ENCODE peak calls at places on chromosomes 4 and X, in six cellular contexts. F, B, M, T, V and G are unnamed samples.

GRCh38 chrX:123833387-123833786 is 26.5 kb upstream of the XIAP start:
- DNase-seq in F (peak; percentile 60), B (peak; percentile 39), M (peak; percentile 77), T (peak; percentile 66), V (peak; percentile 33), G (peak; percentile 50)

GRCh38 chr4:144754562-144755410 is 108.8 kb downstream of the HHIP start:
- DNase-seq in F (no peak), B (peak; percentile 49), M (no peak), T (no peak), V (no peak), G (peak; percentile 19)

GRCh38 chr4:150318971-150319370 is 240.7 kb downstream of the DCLK2 start:
- DNase-seq in F (no peak), B (no peak), M (peak; percentile 84), T (no peak), V (no peak), G (no peak)

GRCh38 chrX:119417842-119418241 is 18.7 kb downstream of the SLC25A43 start:
- DNase-seq in F (peak; percentile 21), B (no peak), M (peak; percentile 25), T (no peak), V (no peak), G (no peak)

GRCh38 chr4:154120690-154121089 is 331.8 kb upstream of the SFRP2 start:
- DNase-seq in F (no peak), B (no peak), M (no peak), T (no peak), V (no peak), G (no peak)

GRCh38 chr4:124199755-124200154 is 512.8 kb downstream of the ANKRD50 start:
- DNase-seq in F (no peak), B (peak; percentile 66), M (no peak), T (no peak), V (no peak), G (no peak)

GRCh38 chr4:101599620-101600019 is 190.9 kb upstream of the BANK1 start:
- DNase-seq in F (no peak), B (peak; percentile 56), M (no peak), T (no peak), V (no peak), G (no peak)

GRCh38 chrX:136577562-136577961 is 45.5 kb downstream of the VGLL1 start:
- DNase-seq in F (peak; percentile 1), B (peak; percentile 32), M (peak; percentile 53), T (peak; percentile 60), V (no peak), G (peak; percentile 24)

DNA sequence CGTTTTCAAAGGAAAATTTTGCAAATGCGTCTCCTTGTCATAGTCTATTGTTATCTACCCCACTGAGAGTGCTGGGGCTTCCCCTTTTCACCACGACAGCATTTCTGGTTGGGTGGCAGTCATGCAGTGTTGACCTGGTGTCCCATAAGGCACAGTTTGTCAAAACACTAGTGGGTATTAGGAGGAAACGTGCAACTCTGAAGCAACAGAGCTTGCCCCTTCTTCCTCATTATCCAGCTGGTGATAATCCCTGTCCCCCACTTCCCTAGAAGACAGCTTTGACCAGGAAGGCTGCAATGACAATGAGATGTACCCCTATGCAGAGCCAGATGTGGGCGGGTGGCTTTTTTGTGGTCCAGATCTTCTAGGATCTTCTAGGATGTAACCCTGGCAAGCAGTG is 1.8 kb downstream of the TBC1D1 start:
- DNase-seq in F (no peak), B (no peak), M (no peak), T (no peak), V (peak; percentile 61), G (no peak)
- TF ChIP-seq CEBPB in F (no peak), B (no peak), M (no peak), T (no peak), V (no peak), G (no peak)

GRCh38 chrX:7314425-7314824 is 166.5 kb upstream of the PUDP start:
- DNase-seq in F (no peak), B (no peak), M (no peak), T (no peak), V (no peak), G (no peak)

GRCh38 chrX:7318246-7318645 is 170.3 kb upstream of the PUDP start:
- DNase-seq in F (no peak), B (peak; percentile 24), M (no peak), T (no peak), V (no peak), G (no peak)

GRCh38 chrX:7316887-7317286 is 168.9 kb upstream of the PUDP start:
- DNase-seq in F (no peak), B (peak; percentile 57), M (no peak), T (no peak), V (no peak), G (no peak)

GRCh38 chrX:7316280-7316679 is 168.3 kb upstream of the PUDP start:
- DNase-seq in F (no peak), B (no peak), M (no peak), T (no peak), V (no peak), G (no peak)

DNA sequence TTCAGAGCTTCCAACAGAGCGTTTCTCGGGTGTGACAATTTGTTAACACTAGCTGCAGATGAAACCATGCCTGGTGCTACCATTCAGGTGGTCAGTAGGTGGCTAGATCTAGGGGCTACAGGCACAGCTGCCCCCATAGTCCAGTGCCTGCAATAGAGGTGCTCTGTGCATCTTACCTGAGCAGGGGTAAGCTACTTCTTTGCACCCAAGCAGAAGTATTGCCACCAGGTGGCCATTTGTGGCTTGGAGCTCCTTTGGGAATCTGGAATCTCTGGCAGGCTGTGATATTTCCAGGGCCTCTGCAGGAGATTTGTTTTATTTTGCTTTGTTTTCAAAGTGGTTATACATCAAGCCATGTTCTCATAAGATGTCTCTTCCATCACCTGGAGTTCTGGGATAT is 170.7 kb upstream of the PUDP start:
- DNase-seq in F (no peak), B (no peak), M (no peak), T (no peak), V (no peak), G (no peak)
- H3K27ac ChIP-seq in F (no peak overlapping the region), B (peak overlapping the region; percentile 9), M (no peak overlapping the region), T (no peak overlapping the region), V (no peak overlapping the region), G (no peak overlapping the region)

DNA sequence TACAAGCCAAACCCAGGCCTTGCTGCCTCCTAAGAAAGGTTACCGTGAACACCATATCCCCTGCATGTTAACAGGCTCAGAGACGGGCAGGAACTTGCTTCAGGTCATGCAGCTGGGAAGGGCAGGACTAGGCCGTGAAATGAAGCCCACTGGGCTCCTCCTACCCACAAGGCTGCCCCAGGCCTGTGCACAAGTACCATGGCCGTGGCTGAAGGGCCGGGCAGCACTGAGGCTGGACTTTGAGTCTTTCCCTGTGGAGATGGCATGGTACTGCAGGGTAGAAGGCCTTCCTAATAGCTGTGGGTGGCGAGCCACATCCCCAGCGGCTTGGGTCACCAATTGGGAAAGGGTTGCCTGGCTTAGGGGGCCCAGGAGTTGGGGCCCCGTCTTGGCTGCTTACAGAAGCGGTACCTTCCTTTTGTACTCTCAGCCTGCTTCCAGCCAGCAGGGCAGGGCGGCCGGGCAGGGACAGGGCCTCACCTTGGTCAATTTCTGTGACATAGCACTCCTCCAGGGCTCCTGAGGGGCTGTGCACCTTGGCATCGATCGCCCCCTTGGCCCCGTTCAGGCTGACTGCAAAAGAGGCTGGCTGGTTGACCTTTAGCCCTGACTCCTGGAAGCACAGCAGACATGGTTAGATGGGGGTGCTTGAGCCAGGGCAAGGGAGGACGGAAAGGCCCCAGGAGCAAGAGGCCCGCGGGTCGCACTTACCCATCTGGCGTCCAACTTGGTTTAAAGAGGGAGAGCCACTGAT is 23.8 kb downstream of the FLNA start:
- DNase-seq in F (no peak), B (no peak), M (no peak), T (no peak), V (no peak), G (no peak)
- H3K9ac ChIP-seq in F (no peak overlapping the region), B (no peak overlapping the region), M (no peak overlapping the region), T (no peak overlapping the region), V (no peak overlapping the region), G (no peak overlapping the region)

GRCh38 chrX:11100281-11101035 is 10.7 kb upstream of the HCCS start:
- DNase-seq in F (peak; percentile 76), B (peak; percentile 80), M (peak; percentile 37), T (no peak), V (no peak), G (no peak)
- TF ChIP-seq CEBPB in F (no peak), B (no peak), M (no peak), T (no peak), V (no peak), G (no peak)

DNA sequence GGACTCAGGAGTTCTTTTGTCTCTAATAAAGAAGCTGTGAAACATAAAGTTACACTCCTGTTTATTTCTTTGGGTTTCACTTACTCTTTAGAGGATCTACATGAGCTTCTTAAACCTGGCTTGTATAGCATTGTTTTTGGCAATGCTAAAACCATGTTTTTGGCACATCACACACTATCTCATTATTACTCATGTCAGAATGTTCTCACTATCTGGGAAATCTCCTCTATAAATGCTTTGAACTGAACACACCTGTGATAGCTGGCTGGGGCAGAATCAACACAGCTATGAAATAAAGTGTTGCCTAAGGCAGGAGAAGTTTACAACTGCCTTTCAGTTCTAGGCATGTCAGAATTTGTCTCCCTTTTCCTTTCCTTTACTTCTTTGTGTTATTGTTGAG is 52.6 kb downstream of the SULT1B1 start:
- DNase-seq in F (no peak), B (no peak), M (no peak), T (no peak), V (no peak), G (no peak)
- H3K27ac ChIP-seq in F (no peak overlapping the region), B (no peak overlapping the region), M (no peak overlapping the region), T (no peak overlapping the region), V (no peak overlapping the region), G (no peak overlapping the region)

GRCh38 chrX:40267334-40268118 is 169.8 kb upstream of the BCOR start:
- DNase-seq in F (no peak), B (no peak), M (no peak), T (no peak), V (peak; percentile 19), G (no peak)
- H3K9ac ChIP-seq in F (no peak overlapping the region), B (no peak overlapping the region), M (peak overlapping the region; percentile 89), T (no peak overlapping the region), V (peak overlapping the region; percentile 62), G (peak overlapping the region; percentile 47)

GRCh38 chrX:104968241-104968640 is 252.3 kb downstream of the TEX13A start:
- DNase-seq in F (no peak), B (no peak), M (no peak), T (no peak), V (no peak), G (no peak)

GRCh38 chrX:104972737-104973136 is 247.8 kb downstream of the TEX13A start:
- DNase-seq in F (no peak), B (no peak), M (no peak), T (no peak), V (no peak), G (no peak)
- TF ChIP-seq CEBPB in F (no peak), B (no peak), M (no peak), T (no peak), V (no peak), G (no peak)